ENCODE peak calls at places on chromosomes 16 and 17, in nine cellular contexts. B is gastrocnemius medialis, D is ovary, J is body of pancreas, W is A549, S is adrenal gland, E is Peyer's patch, N is esophagus squamous epithelium, A is IMR-90. R is an unnamed sample.

GRCh38 chr16:8972843-8973586 is 9.3 kb upstream of the USP7 start:
- DNase-seq in B (no peak), D (no peak), J (no peak), W (no peak), S (no peak), E (no peak), N (no peak), A (peak), R (no peak)

GRCh38 chr17:19486351-19487008 is 47.2 kb upstream of the SLC47A1 start:
- DNase-seq in B (no peak), D (no peak), J (no peak), W (no peak), S (no peak), E (no peak), N (no peak), A (no peak), R (no peak)

GRCh38 chr16:11034481-11034931 is 90.1 kb downstream of the CLEC16A start:
- DNase-seq in B (no peak), D (no peak), J (no peak), W (no peak), S (no peak), E (no peak), N (no peak), A (peak), R (no peak)

GRCh38 chr17:2184993-2185931 is 118.3 kb downstream of the SMG6 start:
- DNase-seq in B (no peak), D (peak), J (no peak), W (no peak), S (no peak), E (no peak), N (no peak), A (no peak), R (no peak)

GRCh38 chr17:49987681-49988441 is 7.2 kb downstream of the DLX3 start:
- DNase-seq in B (no peak), D (no peak), J (no peak), W (peak), S (peak), E (no peak), N (no peak), A (no peak), R (no peak)

GRCh38 chr17:8799001-8799850 is at the start of gene MFSD6L:
- DNase-seq in B (no peak), D (no peak), J (peak), W (no peak), S (no peak), E (no peak), N (no peak), A (no peak), R (peak)

GRCh38 chr17:51733166-51733565 is 425.3 kb downstream of the CA10 start:
- DNase-seq in B (no peak), D (no peak), J (no peak), W (no peak), S (no peak), E (no peak), N (no peak), A (no peak), R (no peak)

GRCh38 chr17:39001703-39002637 is 34.8 kb upstream of the FBXO47 start:
- DNase-seq in B (peak), D (peak), J (peak), W (peak), S (peak), E (no peak), N (no peak), A (peak), R (peak)

GRCh38 chr17:65020284-65020683 is 36.3 kb downstream of the GNA13 start:
- DNase-seq in B (no peak), D (no peak), J (no peak), W (no peak), S (no peak), E (no peak), N (no peak), A (peak), R (no peak)

GRCh38 chr17:47719411-47720152 is 13.5 kb upstream of the TBX21 start:
- DNase-seq in B (no peak), D (no peak), J (no peak), W (no peak), S (no peak), E (no peak), N (no peak), A (peak), R (no peak)

GRCh38 chr17:7341842-7342241 is 5.5 kb downstream of the ACAP1 start:
- DNase-seq in B (no peak), D (no peak), J (no peak), W (no peak), S (no peak), E (no peak), N (no peak), A (no peak), R (no peak)

GRCh38 chr17:21375757-21376584 is at the start of gene KCNJ12:
- DNase-seq in B (no peak), D (no peak), J (no peak), W (peak), S (no peak), E (no peak), N (no peak), A (no peak), R (peak)

GRCh38 chr17:17434477-17434876 is 42.3 kb upstream of the MED9 start:
- DNase-seq in B (no peak), D (no peak), J (no peak), W (no peak), S (no peak), E (no peak), N (no peak), A (no peak), R (no peak)

GRCh38 chr16:49590166-49590871 is 216.7 kb downstream of the C16orf78 start:
- DNase-seq in B (no peak), D (no peak), J (no peak), W (no peak), S (no peak), E (no peak), N (no peak), A (no peak), R (no peak)

GRCh38 chr17:17511971-17512858 is 16.0 kb upstream of the RASD1 start:
- DNase-seq in B (peak), D (peak), J (peak), W (peak), S (no peak), E (no peak), N (no peak), A (peak), R (no peak)

GRCh38 chr17:19482571-19482970 is 51.1 kb upstream of the SLC47A1 start:
- DNase-seq in B (no peak), D (no peak), J (no peak), W (no peak), S (no peak), E (no peak), N (no peak), A (peak), R (no peak)

GRCh38 chr16:58421029-58421428 is 28.8 kb downstream of the GINS3 start:
- DNase-seq in B (no peak), D (no peak), J (no peak), W (no peak), S (no peak), E (no peak), N (no peak), A (no peak), R (no peak)

GRCh38 chr16:88347656-88348376 is 34.9 kb upstream of the ZNF469 start:
- DNase-seq in B (no peak), D (peak), J (no peak), W (no peak), S (no peak), E (peak), N (no peak), A (no peak), R (no peak)

GRCh38 chr16:64543401-64543800 is 578.5 kb downstream of the CDH11 start:
- DNase-seq in B (no peak), D (no peak), J (no peak), W (no peak), S (no peak), E (no peak), N (no peak), A (no peak), R (no peak)

GRCh38 chr16:83312015-83312734 is 495.6 kb upstream of the HSBP1 start:
- DNase-seq in B (no peak), D (no peak), J (no peak), W (no peak), S (no peak), E (no peak), N (no peak), A (no peak), R (no peak)

GRCh38 chr16:4938683-4939030 is 1.7 kb upstream of the PPL start:
- DNase-seq in B (no peak), D (no peak), J (no peak), W (no peak), S (no peak), E (no peak), N (no peak), A (peak), R (no peak)

GRCh38 chr17:81508639-81509047 is 4.0 kb downstream of the ACTG1 start:
- DNase-seq in B (no peak), D (no peak), J (no peak), W (peak), S (no peak), E (no peak), N (no peak), A (peak), R (no peak)

GRCh38 chr17:69878661-69879060 is 196.4 kb upstream of the KCNJ16 start:
- DNase-seq in B (no peak), D (no peak), J (no peak), W (no peak), S (no peak), E (no peak), N (no peak), A (no peak), R (no peak)

GRCh38 chr16:86566966-86567700 is 504 bp downstream of the FOXC2 start:
- DNase-seq in B (no peak), D (no peak), J (no peak), W (peak), S (no peak), E (no peak), N (no peak), A (peak), R (no peak)

GRCh38 chr17:19409509-19409908 is 1.5 kb upstream of the RNF112 start:
- DNase-seq in B (no peak), D (no peak), J (no peak), W (no peak), S (no peak), E (no peak), N (no peak), A (peak), R (no peak)

GRCh38 chr16:77853125-77853524 is 64.8 kb downstream of the VAT1L start:
- DNase-seq in B (no peak), D (no peak), J (no peak), W (no peak), S (no peak), E (no peak), N (no peak), A (no peak), R (no peak)

GRCh38 chr16:85689950-85690320 is 1.2 kb upstream of the GINS2 start:
- DNase-seq in B (no peak), D (no peak), J (no peak), W (no peak), S (no peak), E (no peak), N (no peak), A (no peak), R (no peak)

GRCh38 chr17:18182190-18182977 is 1.2 kb upstream of the ALKBH5 start:
- DNase-seq in B (peak), D (peak), J (peak), W (no peak), S (peak), E (no peak), N (no peak), A (no peak), R (peak)

DNA sequence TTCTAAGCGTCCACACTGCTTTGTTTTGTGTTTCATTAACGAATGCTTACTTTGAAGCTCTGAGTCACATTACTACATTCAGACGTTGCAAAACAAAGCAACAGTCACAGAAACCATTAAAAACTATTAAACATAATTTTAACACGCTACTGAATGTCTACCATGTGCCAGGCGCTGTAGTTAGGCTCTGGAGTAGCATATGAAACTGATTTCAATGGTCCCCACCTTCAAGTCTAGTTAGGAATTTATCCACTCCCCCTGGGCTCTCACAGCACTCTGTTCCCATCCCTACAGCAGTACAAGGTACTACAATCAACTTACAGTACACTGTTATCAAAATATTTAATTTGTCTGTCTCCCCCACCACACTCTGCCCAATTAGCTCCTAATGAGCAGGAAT is 631 bp downstream of the UTP6 start:
- DNase-seq in B (no peak), D (no peak), J (no peak), W (no peak), S (no peak), E (no peak), N (no peak), A (peak), R (no peak)
- TF ChIP-seq POLR2A in B (no peak), D (no peak), J (no peak), W (no peak), S (no peak), E (no peak), N (no peak), A (no peak), R (no peak)

DNA sequence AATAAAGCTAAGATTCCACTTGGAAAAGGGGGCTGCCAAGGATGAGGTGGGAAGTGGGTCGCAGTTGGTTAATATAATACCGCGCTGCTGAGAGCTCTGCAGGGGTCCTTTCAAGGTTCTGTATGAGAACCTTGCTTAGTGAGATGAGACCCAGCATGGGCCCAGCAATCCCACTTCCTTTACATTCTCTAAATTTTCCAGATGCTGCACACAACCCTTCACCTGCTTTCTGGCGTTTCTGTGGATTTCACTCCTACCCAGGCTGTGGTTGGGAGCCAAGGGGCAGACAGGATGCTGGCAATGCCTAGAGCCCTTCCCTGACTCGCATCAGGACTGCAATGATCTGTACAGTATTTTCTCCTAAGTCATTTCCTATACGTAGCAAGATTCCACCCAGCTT is 10.1 kb upstream of the PIPOX start:
- DNase-seq in B (no peak), D (no peak), J (no peak), W (no peak), S (no peak), E (no peak), N (no peak), A (no peak), R (no peak)
- H3K4me3 ChIP-seq in B (no peak), D (no peak), J (no peak), W (no peak), S (no peak), E (no peak), N (no peak), A (no peak), R (no peak)

GRCh38 chr16:67562526-67562917 is at the start of gene CTCF:
- DNase-seq in B (peak), D (peak), J (peak), W (peak), S (peak), E (peak), N (no peak), A (peak), R (peak)
- TF ChIP-seq POLR2A in B (no peak), D (no peak), J (no peak), W (no peak), S (peak), E (no peak), N (no peak), A (no peak), R (no peak)

GRCh38 chr16:21084631-21085235 is 65.9 kb downstream of the DNAH3 start:
- DNase-seq in B (no peak), D (no peak), J (no peak), W (no peak), S (no peak), E (no peak), N (no peak), A (no peak), R (no peak)

GRCh38 chr16:21083729-21084268 is 66.8 kb downstream of the DNAH3 start:
- DNase-seq in B (peak), D (peak), J (peak), W (peak), S (peak), E (peak), N (no peak), A (peak), R (peak)

GRCh38 chr16:21076186-21076883 is 74.3 kb downstream of the DNAH3 start:
- DNase-seq in B (no peak), D (no peak), J (no peak), W (no peak), S (no peak), E (no peak), N (no peak), A (no peak), R (peak)

DNA sequence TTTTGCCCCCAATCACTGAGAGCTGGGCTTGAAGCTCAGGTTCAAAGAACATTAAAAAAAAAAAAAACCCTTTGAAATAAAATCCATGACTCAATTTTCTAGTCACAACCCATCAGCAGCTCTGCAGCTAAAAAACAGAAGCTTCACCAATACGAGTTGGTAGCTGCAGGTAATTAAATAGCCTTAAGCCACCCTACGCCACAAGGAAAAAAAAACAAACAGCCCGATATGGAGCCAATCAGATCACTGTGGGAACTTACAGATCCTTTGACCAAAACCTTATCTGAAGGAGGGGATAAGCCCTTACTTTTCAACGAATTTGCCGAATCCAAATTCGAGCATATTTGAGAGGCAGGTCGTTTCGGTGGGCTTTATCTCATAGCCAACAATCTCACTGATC is 69.3 kb downstream of the DNAH3 start:
- DNase-seq in B (no peak), D (no peak), J (no peak), W (no peak), S (no peak), E (no peak), N (no peak), A (no peak), R (no peak)
- H3K4me3 ChIP-seq in B (no peak), D (no peak), J (no peak), W (no peak), S (no peak), E (no peak), N (no peak), A (no peak), R (no peak)

GRCh38 chr17:31580331-31581021 is 189.0 kb downstream of the RAB11FIP4 start:
- DNase-seq in B (no peak), D (no peak), J (peak), W (no peak), S (no peak), E (no peak), N (no peak), A (peak), R (no peak)
- TF ChIP-seq POLR2A in B (no peak), D (no peak), J (no peak), W (no peak), S (no peak), E (no peak), N (no peak), A (no peak), R (no peak)

DNA sequence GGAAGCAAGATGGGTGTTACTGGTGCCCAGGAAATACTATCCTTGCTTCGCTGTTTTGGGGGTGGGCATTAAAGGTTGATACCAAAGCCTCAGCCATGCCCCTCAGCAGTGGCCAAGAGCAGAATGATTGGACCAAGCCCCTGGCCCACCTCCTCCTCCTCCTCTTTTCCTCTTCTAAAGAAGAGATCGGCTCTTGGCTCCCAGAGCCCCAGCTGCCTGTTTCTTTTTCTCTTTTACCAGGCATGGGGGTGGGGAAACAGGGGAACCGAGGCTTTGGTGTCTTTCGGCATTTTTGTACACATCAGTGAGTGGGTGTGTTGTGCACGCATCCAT is 5.8 kb downstream of the THRA start:
- DNase-seq in B (no peak), D (no peak), J (no peak), W (no peak), S (no peak), E (no peak), N (no peak), A (no peak), R (no peak)
- H3K4me3 ChIP-seq in B (peak), D (peak), J (no peak), W (peak), S (peak), E (peak), N (peak), A (peak), R (peak)

GRCh38 chr17:57622886-57623433 is 122.1 kb downstream of the CCDC182 start:
- DNase-seq in B (no peak), D (no peak), J (no peak), W (peak), S (no peak), E (peak), N (no peak), A (peak), R (no peak)

GRCh38 chr17:57623620-57624019 is 121.5 kb downstream of the CCDC182 start:
- DNase-seq in B (no peak), D (no peak), J (no peak), W (no peak), S (no peak), E (peak), N (no peak), A (no peak), R (no peak)

GRCh38 chr17:57619061-57619937 is 125.8 kb downstream of the CCDC182 start:
- DNase-seq in B (no peak), D (no peak), J (no peak), W (no peak), S (peak), E (no peak), N (no peak), A (peak), R (no peak)

GRCh38 chr17:57622327-57622885 is 122.7 kb downstream of the CCDC182 start:
- DNase-seq in B (no peak), D (no peak), J (no peak), W (no peak), S (no peak), E (no peak), N (no peak), A (no peak), R (no peak)

DNA sequence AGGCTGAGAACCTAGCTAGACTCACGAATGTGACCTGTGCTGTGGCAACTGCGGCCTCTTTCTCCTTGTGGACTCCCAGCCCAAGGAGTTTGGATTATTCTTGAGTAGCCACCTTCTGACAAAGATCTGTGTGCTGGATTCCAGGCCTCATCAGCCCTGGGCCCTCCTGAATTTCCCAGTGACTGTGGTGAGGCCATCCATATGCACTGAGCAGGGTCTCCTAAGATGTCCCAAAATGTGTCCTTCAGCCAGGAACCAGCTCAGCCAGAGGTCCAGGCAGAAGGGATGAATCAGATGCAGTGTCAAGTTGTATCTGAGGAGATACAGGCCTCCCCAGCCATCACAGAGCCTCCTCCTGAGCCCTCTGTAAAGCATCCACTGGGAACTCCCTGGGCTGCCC is 124.5 kb downstream of the CCDC182 start:
- DNase-seq in B (no peak), D (no peak), J (no peak), W (no peak), S (no peak), E (no peak), N (no peak), A (no peak), R (no peak)
- TF ChIP-seq POLR2A in B (no peak), D (no peak), J (no peak), W (no peak), S (no peak), E (no peak), N (no peak), A (no peak), R (no peak)

DNA sequence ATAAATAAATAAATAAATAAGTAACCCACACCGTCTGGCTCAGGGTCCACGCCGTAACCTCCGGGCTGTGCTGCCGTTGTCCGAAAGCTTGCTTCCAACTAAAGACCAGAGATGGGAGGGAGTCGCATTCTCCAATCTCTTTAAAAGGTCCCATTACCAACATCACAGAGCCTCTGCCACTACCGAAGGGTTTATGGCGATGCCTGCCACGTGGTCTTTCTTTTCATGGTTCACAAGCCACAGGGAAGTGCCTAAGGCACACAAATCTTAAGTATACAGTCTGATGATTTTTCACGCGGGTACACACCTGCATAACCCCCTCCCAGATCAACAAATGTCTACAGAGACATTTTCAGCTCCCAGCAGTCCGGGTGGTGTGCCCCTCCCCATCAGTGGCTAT is 1.4 kb downstream of the COTL1 start:
- DNase-seq in B (no peak), D (no peak), J (no peak), W (peak), S (no peak), E (peak), N (no peak), A (no peak), R (peak)
- H3K4me3 ChIP-seq in B (peak), D (peak), J (no peak), W (peak), S (peak), E (peak), N (peak), A (peak), R (peak)

R was measured in transverse colon.